ENCODE peak calls at places on chromosomes 6 and 20, in four cellular contexts. One of them, this sample, is unnamed.

GRCh38 chr6:151689499-151690201 is 117.8 kb upstream of the ESR1 start:
- DNase-seq in epithelial cell of esophagus: no peak
- DNase-seq in stimulated activated CD4-positive, alpha-beta T cell treated with anti-CD3 and anti-CD28 coated beads, TNF-alpha, amount 100 ng/mL, for 1 hour: no peak
- DNase-seq in lower lobe of right lung: no peak
- DNase-seq in this sample: no peak

GRCh38 chr20:37288091-37288490 is 1.4 kb upstream of the MANBAL start:
- DNase-seq in epithelial cell of esophagus: peak
- DNase-seq in stimulated activated CD4-positive, alpha-beta T cell treated with anti-CD3 and anti-CD28 coated beads, TNF-alpha, amount 100 ng/mL, for 1 hour: no peak
- DNase-seq in lower lobe of right lung: peak
- DNase-seq in this sample: no peak

GRCh38 chr6:79984261-79984660 is 20.2 kb upstream of the TTK start:
- DNase-seq in epithelial cell of esophagus: peak
- DNase-seq in stimulated activated CD4-positive, alpha-beta T cell treated with anti-CD3 and anti-CD28 coated beads, TNF-alpha, amount 100 ng/mL, for 1 hour: no peak
- DNase-seq in lower lobe of right lung: no peak
- DNase-seq in this sample: no peak

GRCh38 chr20:13684566-13685222 is 46.0 kb upstream of the TASP1 start:
- DNase-seq in epithelial cell of esophagus: peak
- DNase-seq in stimulated activated CD4-positive, alpha-beta T cell treated with anti-CD3 and anti-CD28 coated beads, TNF-alpha, amount 100 ng/mL, for 1 hour: no peak
- DNase-seq in lower lobe of right lung: no peak
- DNase-seq in this sample: no peak

GRCh38 chr20:29878281-29878741 is 1379.2 kb upstream of the DEFB115 start:
- DNase-seq in epithelial cell of esophagus: peak
- DNase-seq in stimulated activated CD4-positive, alpha-beta T cell treated with anti-CD3 and anti-CD28 coated beads, TNF-alpha, amount 100 ng/mL, for 1 hour: no peak
- DNase-seq in lower lobe of right lung: peak
- DNase-seq in this sample: no peak

GRCh38 chr6:112116215-112116614 is 28.8 kb downstream of the FAM229B start:
- DNase-seq in epithelial cell of esophagus: no peak
- DNase-seq in stimulated activated CD4-positive, alpha-beta T cell treated with anti-CD3 and anti-CD28 coated beads, TNF-alpha, amount 100 ng/mL, for 1 hour: no peak
- DNase-seq in lower lobe of right lung: no peak
- DNase-seq in this sample: no peak

GRCh38 chr6:26607434-26608230 is 10.9 kb downstream of the ABT1 start:
- DNase-seq in epithelial cell of esophagus: peak
- DNase-seq in stimulated activated CD4-positive, alpha-beta T cell treated with anti-CD3 and anti-CD28 coated beads, TNF-alpha, amount 100 ng/mL, for 1 hour: no peak
- DNase-seq in lower lobe of right lung: no peak
- DNase-seq in this sample: peak

GRCh38 chr6:63537126-63537958 is 34.9 kb upstream of the LOC128125822 start:
- DNase-seq in epithelial cell of esophagus: peak
- DNase-seq in stimulated activated CD4-positive, alpha-beta T cell treated with anti-CD3 and anti-CD28 coated beads, TNF-alpha, amount 100 ng/mL, for 1 hour: no peak
- DNase-seq in lower lobe of right lung: no peak
- DNase-seq in this sample: no peak

GRCh38 chr6:13431861-13432465 is 55.4 kb downstream of the GFOD1 start:
- DNase-seq in epithelial cell of esophagus: peak
- DNase-seq in stimulated activated CD4-positive, alpha-beta T cell treated with anti-CD3 and anti-CD28 coated beads, TNF-alpha, amount 100 ng/mL, for 1 hour: no peak
- DNase-seq in lower lobe of right lung: no peak
- DNase-seq in this sample: no peak

GRCh38 chr6:1950631-1951030 is 294.8 kb downstream of the GMDS start:
- DNase-seq in epithelial cell of esophagus: no peak
- DNase-seq in stimulated activated CD4-positive, alpha-beta T cell treated with anti-CD3 and anti-CD28 coated beads, TNF-alpha, amount 100 ng/mL, for 1 hour: no peak
- DNase-seq in lower lobe of right lung: no peak
- DNase-seq in this sample: no peak

GRCh38 chr6:150687508-150687907 is 87.8 kb downstream of the PLEKHG1 start:
- DNase-seq in epithelial cell of esophagus: no peak
- DNase-seq in stimulated activated CD4-positive, alpha-beta T cell treated with anti-CD3 and anti-CD28 coated beads, TNF-alpha, amount 100 ng/mL, for 1 hour: no peak
- DNase-seq in lower lobe of right lung: no peak
- DNase-seq in this sample: no peak

This sample was measured in central memory CD8-positive, alpha-beta T cell.